ENCODE peak calls at places on chromosomes 16 and 17, in four cellular contexts. One of them, this sample, is unnamed.
A peak's percentile ranks its signal among the peaks of the same experiment; 100 is the strongest.

GRCh38 chr17:21030375-21030774 is 12.4 kb downstream of the USP22 start:
- DNase-seq in left ventricle myocardium inferior: no peak
- DNase-seq in breast epithelium: no peak
- DNase-seq in tibial nerve: no peak
- DNase-seq in this sample: no peak

GRCh38 chr16:70706948-70707465 is 21.2 kb upstream of the MTSS2 start:
- DNase-seq in left ventricle myocardium inferior: no peak
- DNase-seq in breast epithelium: peak; percentile 75
- DNase-seq in tibial nerve: no peak
- DNase-seq in this sample: no peak

GRCh38 chr16:72865258-72865657 is 182.7 kb downstream of the ZFHX3 start:
- DNase-seq in tibial nerve: no peak
- DNase-seq in left ventricle myocardium inferior: no peak
- DNase-seq in breast epithelium: no peak
- DNase-seq in this sample: no peak

GRCh38 chr17:72989074-72989610 is 103.3 kb downstream of the SLC39A11 start:
- DNase-seq in breast epithelium: no peak
- DNase-seq in tibial nerve: no peak
- DNase-seq in left ventricle myocardium inferior: no peak
- DNase-seq in this sample: no peak

GRCh38 chr16:85759136-85759535 is 8.2 kb upstream of the C16orf74 start:
- DNase-seq in tibial nerve: no peak
- DNase-seq in breast epithelium: no peak
- DNase-seq in left ventricle myocardium inferior: no peak
- DNase-seq in this sample: no peak

GRCh38 chr16:70676571-70677498 is 9.0 kb downstream of the MTSS2 start:
- DNase-seq in tibial nerve: no peak
- DNase-seq in left ventricle myocardium inferior: no peak
- DNase-seq in breast epithelium: no peak
- DNase-seq in this sample: no peak

GRCh38 chr17:50903604-50904521 is 37.7 kb upstream of the TOB1 start:
- DNase-seq in left ventricle myocardium inferior: no peak
- DNase-seq in breast epithelium: no peak
- DNase-seq in tibial nerve: no peak
- DNase-seq in this sample: no peak

GRCh38 chr17:4678448-4679026 is 25.4 kb downstream of the PELP1 start:
- DNase-seq in breast epithelium: no peak
- DNase-seq in tibial nerve: no peak
- DNase-seq in left ventricle myocardium inferior: no peak
- DNase-seq in this sample: no peak

GRCh38 chr16:51940183-51940582 is 606.8 kb downstream of the TOX3 start:
- DNase-seq in breast epithelium: no peak
- DNase-seq in left ventricle myocardium inferior: no peak
- DNase-seq in tibial nerve: no peak
- DNase-seq in this sample: no peak

GRCh38 chr17:48546187-48546923 is 1.4 kb upstream of the HOXB2 start:
- DNase-seq in left ventricle myocardium inferior: no peak
- DNase-seq in tibial nerve: no peak
- DNase-seq in breast epithelium: no peak
- DNase-seq in this sample: no peak

GRCh38 chr16:56332464-56333079 is 92.8 kb downstream of the AMFR start:
- DNase-seq in left ventricle myocardium inferior: peak; percentile 60
- DNase-seq in breast epithelium: peak; percentile 82
- DNase-seq in tibial nerve: peak; percentile 58
- DNase-seq in this sample: peak; percentile 78

GRCh38 chr17:50609376-50610074 is 25.2 kb upstream of the ABCC3 start:
- DNase-seq in breast epithelium: no peak
- DNase-seq in tibial nerve: no peak
- DNase-seq in left ventricle myocardium inferior: no peak
- DNase-seq in this sample: no peak

GRCh38 chr16:13333336-13333735 is 431.9 kb downstream of the SHISA9 start:
- DNase-seq in left ventricle myocardium inferior: no peak
- DNase-seq in breast epithelium: no peak
- DNase-seq in tibial nerve: no peak
- DNase-seq in this sample: no peak

GRCh38 chr17:7835818-7836595 is 2.0 kb downstream of the KDM6B start:
- DNase-seq in breast epithelium: peak; percentile 75
- DNase-seq in left ventricle myocardium inferior: peak; percentile 84
- DNase-seq in tibial nerve: peak; percentile 73
- DNase-seq in this sample: peak; percentile 51

GRCh38 chr16:57999971-58000705 is at the start of gene ZNF319:
- DNase-seq in left ventricle myocardium inferior: no peak
- DNase-seq in breast epithelium: no peak
- DNase-seq in tibial nerve: no peak
- DNase-seq in this sample: no peak

DNA sequence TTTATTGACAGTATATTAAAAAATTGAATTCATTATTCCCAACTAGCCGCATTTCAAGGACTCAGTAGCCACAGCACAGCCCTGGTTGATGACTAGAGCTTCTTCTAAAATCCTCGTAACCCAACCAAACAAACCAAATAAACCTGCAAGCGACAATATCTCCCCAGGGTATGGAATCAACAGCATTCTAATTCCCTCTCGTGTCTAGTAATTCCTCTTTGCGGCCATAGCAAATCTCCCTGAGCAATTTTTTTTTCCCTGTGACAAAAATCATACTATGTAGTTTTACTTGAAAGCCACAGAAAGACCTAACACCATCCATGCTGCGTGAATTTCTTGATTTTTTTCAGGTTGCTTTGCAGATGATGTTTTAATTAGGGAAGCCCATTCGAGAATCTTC is 143.4 kb upstream of the MYOCD start:
- DNase-seq in breast epithelium: no peak
- DNase-seq in left ventricle myocardium inferior: no peak
- DNase-seq in tibial nerve: no peak
- DNase-seq in this sample: no peak
- H3K27ac ChIP-seq in breast epithelium: no peak overlapping the region
- H3K27ac ChIP-seq in left ventricle myocardium inferior: no peak overlapping the region
- H3K27ac ChIP-seq in tibial nerve: no peak overlapping the region
- H3K27ac ChIP-seq in this sample: no peak overlapping the region

GRCh38 chr17:77445030-77445907 is 304.5 kb downstream of the SEC14L1 start:
- DNase-seq in breast epithelium: no peak
- DNase-seq in tibial nerve: peak; percentile 61
- DNase-seq in left ventricle myocardium inferior: no peak
- DNase-seq in this sample: no peak

GRCh38 chr17:77442976-77443742 is 302.4 kb downstream of the SEC14L1 start:
- DNase-seq in tibial nerve: no peak
- DNase-seq in breast epithelium: no peak
- DNase-seq in left ventricle myocardium inferior: no peak
- DNase-seq in this sample: no peak

GRCh38 chr17:77445908-77446535 is 305.3 kb downstream of the SEC14L1 start:
- DNase-seq in left ventricle myocardium inferior: no peak
- DNase-seq in breast epithelium: no peak
- DNase-seq in tibial nerve: no peak
- DNase-seq in this sample: no peak

GRCh38 chr17:77444653-77445029 is 303.9 kb downstream of the SEC14L1 start:
- DNase-seq in tibial nerve: no peak
- DNase-seq in left ventricle myocardium inferior: peak; percentile 72
- DNase-seq in breast epithelium: no peak
- DNase-seq in this sample: no peak

DNA sequence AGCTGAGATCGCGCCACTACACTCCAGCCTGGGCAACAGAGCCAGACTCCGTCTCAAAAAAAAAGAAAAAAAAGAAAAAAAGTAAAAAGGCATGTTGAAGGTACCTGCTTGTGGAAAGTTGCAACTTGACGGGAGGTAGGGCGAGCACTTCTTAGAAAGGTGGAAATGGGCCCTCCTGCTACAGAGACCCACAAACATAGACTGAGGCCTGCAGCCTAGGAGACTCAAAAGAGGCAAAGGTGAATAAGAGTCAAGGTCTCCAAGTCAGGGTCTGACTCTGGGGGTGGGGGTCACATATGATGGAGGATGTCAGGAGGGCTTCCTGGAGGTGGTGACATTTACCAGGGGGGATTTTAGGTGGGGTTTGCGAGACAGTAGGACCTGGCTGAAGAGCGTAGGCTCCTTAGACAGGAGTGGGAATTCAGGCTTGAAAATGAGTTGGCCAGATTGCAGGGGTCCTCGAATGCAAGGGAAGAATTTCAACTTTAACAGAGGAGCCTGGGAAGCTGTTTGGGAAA is 303.0 kb downstream of the SEC14L1 start:
- DNase-seq in tibial nerve: no peak
- DNase-seq in breast epithelium: no peak
- DNase-seq in left ventricle myocardium inferior: no peak
- DNase-seq in this sample: no peak
- H3K27ac ChIP-seq in tibial nerve: peak overlapping the region; percentile 83
- H3K27ac ChIP-seq in breast epithelium: peak overlapping the region; percentile 73
- H3K27ac ChIP-seq in left ventricle myocardium inferior: peak overlapping the region; percentile 88
- H3K27ac ChIP-seq in this sample: no peak overlapping the region

GRCh38 chr17:81257533-81257932 is 18.4 kb downstream of the NDUFAF8 start:
- DNase-seq in left ventricle myocardium inferior: no peak
- DNase-seq in tibial nerve: no peak
- DNase-seq in breast epithelium: no peak
- DNase-seq in this sample: no peak
- H3K27ac ChIP-seq in left ventricle myocardium inferior: no peak overlapping the region
- H3K27ac ChIP-seq in tibial nerve: no peak overlapping the region
- H3K27ac ChIP-seq in breast epithelium: no peak overlapping the region
- H3K27ac ChIP-seq in this sample: no peak overlapping the region

GRCh38 chr17:55722016-55722706 is 503 bp downstream of the TMEM100 start:
- DNase-seq in left ventricle myocardium inferior: no peak
- DNase-seq in tibial nerve: no peak
- DNase-seq in breast epithelium: no peak
- DNase-seq in this sample: no peak
- H3K27ac ChIP-seq in left ventricle myocardium inferior: peak overlapping the region; percentile 64
- H3K27ac ChIP-seq in tibial nerve: peak overlapping the region; percentile 68
- H3K27ac ChIP-seq in breast epithelium: peak overlapping the region; percentile 36
- H3K27ac ChIP-seq in this sample: no peak overlapping the region

GRCh38 chr17:28042657-28042720 is at the start of gene NLK:
- DNase-seq in left ventricle myocardium inferior: no peak
- DNase-seq in breast epithelium: no peak
- DNase-seq in tibial nerve: no peak
- DNase-seq in this sample: no peak
- H3K27ac ChIP-seq in left ventricle myocardium inferior: peak within 1 kb of the TSS; percentile 96
- H3K27ac ChIP-seq in breast epithelium: peak within 1 kb of the TSS; percentile 90
- H3K27ac ChIP-seq in tibial nerve: peak within 1 kb of the TSS; percentile 83
- H3K27ac ChIP-seq in this sample: peak within 1 kb of the TSS; percentile 67

GRCh38 chr17:34095101-34095500 is 160.0 kb upstream of the CCL2 start:
- DNase-seq in left ventricle myocardium inferior: no peak
- DNase-seq in breast epithelium: no peak
- DNase-seq in tibial nerve: no peak
- DNase-seq in this sample: no peak

GRCh38 chr17:34098712-34099111 is 156.4 kb upstream of the CCL2 start:
- DNase-seq in left ventricle myocardium inferior: no peak
- DNase-seq in tibial nerve: no peak
- DNase-seq in breast epithelium: no peak
- DNase-seq in this sample: no peak

GRCh38 chr17:34099859-34100258 is 155.2 kb upstream of the CCL2 start:
- DNase-seq in left ventricle myocardium inferior: no peak
- DNase-seq in tibial nerve: no peak
- DNase-seq in breast epithelium: no peak
- DNase-seq in this sample: no peak
- H3K27ac ChIP-seq in left ventricle myocardium inferior: no peak overlapping the region
- H3K27ac ChIP-seq in tibial nerve: no peak overlapping the region
- H3K27ac ChIP-seq in breast epithelium: no peak overlapping the region
- H3K27ac ChIP-seq in this sample: no peak overlapping the region

GRCh38 chr17:27218719-27219488 is 75.0 kb upstream of the WSB1 start:
- DNase-seq in tibial nerve: no peak
- DNase-seq in left ventricle myocardium inferior: no peak
- DNase-seq in breast epithelium: no peak
- DNase-seq in this sample: no peak

GRCh38 chr17:27222515-27222914 is 71.4 kb upstream of the WSB1 start:
- DNase-seq in left ventricle myocardium inferior: no peak
- DNase-seq in tibial nerve: no peak
- DNase-seq in breast epithelium: no peak
- DNase-seq in this sample: no peak

GRCh38 chr17:27218041-27218440 is 75.9 kb upstream of the WSB1 start:
- DNase-seq in tibial nerve: no peak
- DNase-seq in breast epithelium: no peak
- DNase-seq in left ventricle myocardium inferior: no peak
- DNase-seq in this sample: no peak

GRCh38 chr17:27217631-27218030 is 76.3 kb upstream of the WSB1 start:
- DNase-seq in tibial nerve: no peak
- DNase-seq in left ventricle myocardium inferior: no peak
- DNase-seq in breast epithelium: no peak
- DNase-seq in this sample: no peak

GRCh38 chr17:27216836-27217235 is 77.1 kb upstream of the WSB1 start:
- DNase-seq in left ventricle myocardium inferior: no peak
- DNase-seq in tibial nerve: no peak
- DNase-seq in breast epithelium: no peak
- DNase-seq in this sample: no peak
- H3K27ac ChIP-seq in left ventricle myocardium inferior: no peak overlapping the region
- H3K27ac ChIP-seq in tibial nerve: no peak overlapping the region
- H3K27ac ChIP-seq in breast epithelium: no peak overlapping the region
- H3K27ac ChIP-seq in this sample: no peak overlapping the region

This sample was measured in substantia nigra.